ENCODE peak calls at places on chromosome 12, in seven cellular contexts. O is Peyer's patch, P is ascending aorta, D is lung, G is WERI-Rb-1, J is GM23338, E is pancreas. W is an unnamed sample. For H3K27me3 and H3K36me3, the result is how much of the 10 kb centered on the place peaks cover.

GRCh38 chr12:97168804-97169203 is 261.7 kb downstream of the NEDD1 start:
- DNase-seq in O (no peak), P (no peak), D (no peak), G (no peak), J (peak), E (no peak), W (peak)

GRCh38 chr12:81815611-81816010 is 56.5 kb upstream of the PPFIA2 start:
- DNase-seq in O (no peak), P (no peak), D (no peak), G (no peak), J (no peak), E (no peak), W (no peak)

GRCh38 chr12:128606970-128607369 is 216.8 kb downstream of the SLC15A4 start:
- DNase-seq in O (no peak), P (no peak), D (no peak), G (no peak), J (no peak), E (no peak), W (no peak)

GRCh38 chr12:28374556-28374955 is 184.3 kb downstream of the CCDC91 start:
- DNase-seq in O (no peak), P (no peak), D (no peak), G (no peak), J (no peak), E (no peak), W (no peak)

GRCh38 chr12:21773263-21773741 is 1.2 kb downstream of the KCNJ8 start:
- DNase-seq in O (peak), P (peak), D (peak), G (peak), J (peak), E (peak), W (peak)

GRCh38 chr12:109743076-109743910 is 29.7 kb downstream of the FAM222A start:
- DNase-seq in O (peak), P (peak), D (no peak), G (peak), J (no peak), E (no peak), W (no peak)

GRCh38 chr12:54932038-54932437 is 52.5 kb downstream of the TESPA1 start:
- DNase-seq in O (no peak), P (no peak), D (no peak), G (no peak), J (no peak), E (no peak), W (no peak)

GRCh38 chr12:75208851-75209781 is 523 bp downstream of the KCNC2 start:
- DNase-seq in O (no peak), P (no peak), D (no peak), G (peak), J (peak), E (no peak), W (peak)

GRCh38 chr12:117854339-117855012 is 114.3 kb downstream of the KSR2 start:
- DNase-seq in O (no peak), P (no peak), D (peak), G (peak), J (peak), E (no peak), W (peak)

GRCh38 chr12:27472604-27473003 is 26.1 kb downstream of the SMCO2 start:
- DNase-seq in O (no peak), P (no peak), D (no peak), G (no peak), J (no peak), E (no peak), W (no peak)

GRCh38 chr12:102642199-102642598 is 161.8 kb upstream of the IGF1 start:
- DNase-seq in O (no peak), P (no peak), D (no peak), G (no peak), J (no peak), E (no peak), W (no peak)

GRCh38 chr12:58359084-58359483 is 417.7 kb downstream of the ATP23 start:
- DNase-seq in O (no peak), P (no peak), D (no peak), G (no peak), J (no peak), E (no peak), W (no peak)

GRCh38 chr12:124053855-124054254 is 80.8 kb downstream of the ZNF664 start:
- DNase-seq in O (no peak), P (no peak), D (peak), G (peak), J (peak), E (no peak), W (peak)

GRCh38 chr12:11768233-11768965 is 118.9 kb downstream of the ETV6 start:
- DNase-seq in O (no peak), P (no peak), D (no peak), G (no peak), J (no peak), E (no peak), W (no peak)

GRCh38 chr12:111773801-111774551 is 7.2 kb downstream of the ALDH2 start:
- DNase-seq in O (peak), P (peak), D (peak), G (peak), J (no peak), E (no peak), W (no peak)

GRCh38 chr12:72974954-72975555 is 702.9 kb downstream of the TRHDE start:
- DNase-seq in O (no peak), P (no peak), D (no peak), G (no peak), J (peak), E (no peak), W (no peak)

GRCh38 chr12:122206976-122207375 is 3.5 kb downstream of the B3GNT4 start:
- DNase-seq in O (no peak), P (no peak), D (no peak), G (no peak), J (no peak), E (no peak), W (no peak)
- H3K27me3 ChIP-seq in O (under half), P (under half), D (under half), G (under half), J (under half), E (under half), W (under half)

GRCh38 chr12:132605055-132605441 is 5.3 kb downstream of the LRCOL1 start:
- DNase-seq in O (no peak), P (no peak), D (no peak), G (no peak), J (no peak), E (no peak), W (peak)

GRCh38 chr12:132602578-132603239 is 7.7 kb downstream of the LRCOL1 start:
- DNase-seq in O (no peak), P (no peak), D (no peak), G (peak), J (no peak), E (no peak), W (peak)

GRCh38 chr12:132601171-132601883 is 9.1 kb downstream of the LRCOL1 start:
- DNase-seq in O (no peak), P (no peak), D (no peak), G (no peak), J (no peak), E (no peak), W (peak)

GRCh38 chr12:132604108-132605054 is 6.0 kb downstream of the LRCOL1 start:
- DNase-seq in O (no peak), P (no peak), D (no peak), G (peak), J (no peak), E (no peak), W (peak)

DNA sequence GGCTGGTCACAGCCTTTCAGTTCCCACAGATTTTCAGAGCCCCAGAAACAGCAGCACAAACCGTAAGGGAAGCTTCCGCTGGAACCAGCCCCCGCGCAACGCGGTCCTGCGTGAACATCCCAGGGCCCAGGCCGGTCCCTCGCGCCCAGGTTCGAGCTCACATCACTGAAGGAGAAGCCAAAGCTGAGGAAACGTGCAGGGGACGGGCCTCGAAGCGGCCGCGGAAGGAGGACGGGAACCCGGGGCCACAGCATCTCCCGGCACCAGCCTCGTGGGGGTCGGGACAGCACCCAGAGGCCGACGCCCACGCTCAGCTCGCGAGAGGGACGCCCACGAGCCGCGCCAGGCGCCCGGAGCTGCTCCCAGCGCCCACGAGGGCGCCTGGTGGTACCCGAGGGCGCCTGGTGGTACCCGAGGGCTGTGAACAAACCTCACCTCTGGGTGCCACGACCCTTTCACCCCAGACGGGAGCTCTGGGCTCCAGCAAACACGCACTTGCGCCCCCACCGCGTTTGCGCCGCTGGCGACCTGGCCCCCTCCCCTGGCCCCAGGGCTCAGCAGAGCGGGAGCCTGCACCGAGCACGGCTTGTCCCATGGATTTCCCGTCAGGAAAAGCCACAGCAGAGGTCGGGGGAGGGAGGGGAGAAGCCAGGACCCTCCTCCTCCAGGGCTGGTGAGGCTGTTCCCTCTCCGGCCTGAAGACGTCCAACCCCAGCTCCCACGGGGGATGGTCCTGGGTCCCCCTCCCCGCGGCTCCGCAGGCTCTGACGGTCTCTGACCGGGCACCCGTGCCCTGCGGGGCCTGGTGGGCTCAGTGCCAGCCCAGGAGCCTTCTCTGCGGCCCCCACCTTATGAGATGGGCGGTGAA is 6.9 kb downstream of the LRCOL1 start:
- DNase-seq in O (no peak), P (no peak), D (no peak), G (no peak), J (no peak), E (no peak), W (peak)
- H3K4me3 ChIP-seq in O (no peak), P (peak), D (peak), G (no peak), J (no peak), E (no peak), W (no peak)

DNA sequence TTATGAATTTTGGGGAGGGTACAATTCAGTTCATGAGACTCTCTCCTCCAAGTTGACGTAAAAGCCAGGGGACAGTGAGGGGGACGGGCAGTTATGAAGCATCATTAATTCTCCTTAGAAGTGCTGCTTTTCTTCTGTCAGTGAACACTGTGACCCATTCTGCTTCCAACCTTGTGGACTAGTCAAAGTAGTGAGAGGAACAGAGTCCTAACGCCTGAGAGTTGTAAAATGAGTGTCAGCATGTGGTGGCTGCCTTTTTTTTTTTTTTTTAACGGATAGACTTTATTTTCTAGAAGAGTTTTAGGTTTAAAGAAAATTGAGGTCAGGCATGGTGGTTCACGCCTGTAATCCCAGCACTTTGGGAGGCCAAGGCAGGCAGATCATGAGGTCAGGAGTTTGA is 15.5 kb downstream of the RESF1 start:
- DNase-seq in O (no peak), P (no peak), D (no peak), G (no peak), J (no peak), E (no peak), W (no peak)
- H3K36me3 ChIP-seq in O (half or more), P (half or more), D (under half), G (under half), J (half or more), E (under half), W (under half)

DNA sequence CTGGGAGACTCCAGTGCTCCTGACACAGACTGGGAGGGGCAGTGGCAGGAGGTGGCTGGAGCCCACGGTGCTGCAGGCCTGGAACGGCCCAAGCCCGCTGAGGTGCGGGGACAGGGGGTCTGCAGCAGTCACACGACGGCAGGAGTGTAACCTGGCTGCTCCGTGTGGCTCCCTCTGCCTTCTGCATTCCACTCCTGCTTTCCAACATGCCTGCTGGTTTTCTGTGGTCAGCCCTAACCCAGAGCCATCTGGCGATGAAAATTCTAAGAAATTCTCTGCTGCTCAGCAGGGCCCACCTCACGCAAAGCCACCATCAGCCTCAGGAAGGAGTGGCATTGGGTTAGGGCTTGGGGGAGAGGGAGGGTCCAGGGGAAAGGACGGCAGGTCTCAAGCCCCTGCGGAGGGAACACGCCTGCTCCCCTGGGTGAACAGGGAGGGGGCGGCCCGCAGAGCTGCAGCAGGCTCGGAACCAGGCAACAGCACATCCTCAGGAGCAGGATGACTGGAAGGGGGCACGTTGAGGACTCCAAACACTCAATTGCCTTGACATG is 5.0 kb upstream of the FBRSL1 start:
- DNase-seq in O (no peak), P (no peak), D (no peak), G (no peak), J (no peak), E (no peak), W (no peak)
- H3K27me3 ChIP-seq in O (under half), P (under half), D (under half), G (under half), J (half or more), E (under half), W (half or more)

GRCh38 chr12:57242329-57242690 is 8.7 kb downstream of the STAC3 start:
- DNase-seq in O (peak), P (no peak), D (no peak), G (no peak), J (no peak), E (peak), W (no peak)

GRCh38 chr12:57241556-57242310 is 9.3 kb downstream of the STAC3 start:
- DNase-seq in O (peak), P (no peak), D (no peak), G (no peak), J (peak), E (no peak), W (peak)

GRCh38 chr12:57244306-57244696 is 6.7 kb downstream of the STAC3 start:
- DNase-seq in O (peak), P (no peak), D (no peak), G (no peak), J (peak), E (no peak), W (peak)

GRCh38 chr12:57242691-57243454 is 8.1 kb downstream of the STAC3 start:
- DNase-seq in O (peak), P (no peak), D (no peak), G (peak), J (peak), E (peak), W (peak)

GRCh38 chr12:57243521-57244305 is 7.3 kb downstream of the STAC3 start:
- DNase-seq in O (peak), P (peak), D (peak), G (peak), J (peak), E (peak), W (peak)
- H3K4me3 ChIP-seq in O (no peak), P (peak), D (no peak), G (peak), J (peak), E (peak), W (peak)

W was measured in H7.